ENCODE peak calls at places on chromosome 17, in seven cellular contexts. X is cardiac muscle cell; G is adrenal gland; C is lower leg skin; I is CD8-positive, alpha-beta T cell; K is transverse colon; P is fibroblast of lung. U is an unnamed sample.

GRCh38 chr17:80742091-80742490 is 197.5 kb downstream of the RPTOR start:
- DNase-seq in C (no peak), G (no peak), X (no peak), P (no peak), K (no peak), I (no peak), U (no peak)

GRCh38 chr17:66518108-66518507 is 215.7 kb downstream of the PRKCA start:
- DNase-seq in P (no peak), K (no peak), C (no peak), I (no peak), G (no peak), X (peak), U (no peak)

GRCh38 chr17:82960419-82961271 is 118.8 kb upstream of the METRNL start:
- DNase-seq in I (no peak), P (no peak), X (no peak), K (no peak), G (no peak), C (peak), U (peak)

GRCh38 chr17:58991718-58992331 is 114.9 kb downstream of the TRIM37 start:
- DNase-seq in I (no peak), P (peak), K (peak), C (no peak), G (no peak), X (peak), U (no peak)

GRCh38 chr17:68710976-68711375 is 109.8 kb upstream of the FAM20A start:
- DNase-seq in G (no peak), C (no peak), K (no peak), P (no peak), X (no peak), I (no peak), U (no peak)

GRCh38 chr17:43768382-43768781 is 9.8 kb upstream of the SOST start:
- DNase-seq in C (peak), G (peak), P (no peak), K (peak), X (no peak), I (no peak), U (no peak)

GRCh38 chr17:6555331-6556120 is 829 bp downstream of the PITPNM3 start:
- DNase-seq in I (no peak), G (peak), X (peak), C (no peak), K (peak), P (no peak), U (no peak)

GRCh38 chr17:81511800-81512559 is 619 bp downstream of the ACTG1 start:
- DNase-seq in K (no peak), C (no peak), P (no peak), G (peak), X (peak), I (no peak), U (peak)

GRCh38 chr17:74853669-74854068 is 6.0 kb downstream of the GRIN2C start:
- DNase-seq in C (no peak), K (no peak), G (no peak), I (no peak), X (no peak), P (no peak), U (no peak)

GRCh38 chr17:42969006-42969581 is 4.8 kb upstream of the AARSD1 start:
- DNase-seq in G (no peak), P (peak), I (no peak), C (no peak), X (peak), K (no peak), U (no peak)

GRCh38 chr17:81517009-81517338 is 4.4 kb upstream of the ACTG1 start:
- DNase-seq in G (no peak), X (no peak), I (no peak), C (no peak), P (no peak), K (no peak), U (peak)

GRCh38 chr17:56169621-56170020 is 16.3 kb downstream of the ANKFN1 start:
- DNase-seq in K (no peak), G (no peak), X (no peak), I (no peak), P (no peak), C (no peak), U (no peak)

GRCh38 chr17:82657926-82658325 is 9.7 kb upstream of the WDR45B start:
- DNase-seq in G (no peak), X (no peak), C (no peak), I (no peak), K (no peak), P (no peak), U (peak)

GRCh38 chr17:79834575-79835469 is 4.4 kb downstream of the CBX4 start:
- DNase-seq in K (no peak), C (no peak), I (peak), G (no peak), P (no peak), X (peak), U (no peak)

GRCh38 chr17:68460715-68461114 is 3.4 kb upstream of the WIPI1 start:
- DNase-seq in X (no peak), G (no peak), C (no peak), K (no peak), I (peak), P (peak), U (no peak)

GRCh38 chr17:30236807-30237206 is 1.3 kb upstream of the SLC6A4 start:
- DNase-seq in X (peak), P (peak), K (peak), C (peak), I (no peak), G (peak), U (no peak)

GRCh38 chr17:63514477-63514876 is 8.7 kb upstream of the KCNH6 start:
- DNase-seq in P (no peak), K (no peak), I (no peak), X (no peak), C (no peak), G (no peak), U (no peak)

GRCh38 chr17:50966163-50966666 is 100.1 kb upstream of the TOB1 start:
- DNase-seq in K (no peak), P (no peak), G (no peak), X (no peak), C (no peak), I (no peak), U (no peak)

GRCh38 chr17:67021718-67022450 is 22.5 kb upstream of the CACNG1 start:
- DNase-seq in G (no peak), C (no peak), K (no peak), P (no peak), X (no peak), I (no peak), U (no peak)

GRCh38 chr17:59846391-59847165 is 46.2 kb downstream of the TUBD1 start:
- DNase-seq in C (peak), X (peak), K (peak), P (peak), G (peak), I (no peak), U (no peak)

GRCh38 chr17:74389937-74390679 is 22.8 kb downstream of the GPR142 start:
- DNase-seq in X (no peak), P (no peak), G (no peak), C (no peak), K (no peak), I (no peak), U (no peak)

GRCh38 chr17:73359255-73359816 is 47.5 kb upstream of the CDC42EP4 start:
- DNase-seq in X (no peak), C (no peak), G (no peak), I (no peak), K (no peak), P (no peak), U (no peak)

GRCh38 chr17:65797809-65798208 is 236.4 kb upstream of the AXIN2 start:
- DNase-seq in P (peak), G (no peak), I (peak), K (no peak), X (peak), C (no peak), U (no peak)

GRCh38 chr17:14784997-14785696 is 480.0 kb downstream of the PMP22 start:
- DNase-seq in G (no peak), X (no peak), I (peak), P (no peak), K (no peak), C (no peak), U (no peak)

GRCh38 chr17:9432867-9433495 is 142.6 kb downstream of the STX8 start:
- DNase-seq in I (no peak), C (no peak), P (peak), X (no peak), G (no peak), K (no peak), U (no peak)

GRCh38 chr17:80192268-80192667 is 22.4 kb downstream of the CARD14 start:
- DNase-seq in P (no peak), K (no peak), G (no peak), C (no peak), X (peak), I (no peak), U (no peak)

GRCh38 chr17:80101946-80102706 is 745 bp downstream of the GAA start:
- DNase-seq in G (no peak), X (peak), C (peak), I (no peak), K (no peak), P (peak), U (no peak)

GRCh38 chr17:75830168-75831031 is 13.8 kb downstream of the UNC13D start:
- DNase-seq in P (no peak), G (no peak), K (peak), I (peak), C (no peak), X (no peak), U (peak)

GRCh38 chr17:63537991-63538692 is 12.1 kb upstream of the DCAF7 start:
- DNase-seq in C (no peak), K (no peak), I (no peak), G (no peak), X (peak), P (no peak), U (peak)

GRCh38 chr17:16085066-16085699 is 85.6 kb downstream of the TTC19 start:
- DNase-seq in K (no peak), X (peak), C (no peak), G (no peak), I (no peak), P (peak), U (no peak)

GRCh38 chr17:17359271-17359670 is 56.1 kb downstream of the NT5M start:
- DNase-seq in K (no peak), C (peak), P (no peak), G (no peak), X (no peak), I (no peak), U (no peak)

GRCh38 chr17:16939606-16940115 is 32.3 kb downstream of the TNFRSF13B start:
- DNase-seq in I (no peak), G (no peak), X (no peak), K (peak), C (no peak), P (no peak), U (no peak)

GRCh38 chr17:63116967-63117366 is 150.9 kb downstream of the TANC2 start:
- DNase-seq in I (no peak), K (no peak), X (peak), C (no peak), P (peak), G (no peak), U (no peak)

GRCh38 chr17:55990332-55991006 is 162.8 kb upstream of the ANKFN1 start:
- DNase-seq in G (no peak), K (no peak), C (no peak), I (no peak), X (no peak), P (no peak), U (no peak)

GRCh38 chr17:14061666-14062560 is 7.4 kb upstream of the COX10 start:
- DNase-seq in K (no peak), X (peak), G (peak), I (no peak), P (peak), C (no peak), U (no peak)

GRCh38 chr17:62178579-62178978 is 113.5 kb upstream of the MED13 start:
- DNase-seq in K (no peak), C (no peak), X (peak), G (no peak), I (no peak), P (peak), U (no peak)

GRCh38 chr17:45172541-45173286 is 11.0 kb downstream of the HEXIM2 start:
- DNase-seq in G (peak), K (peak), I (peak), X (peak), C (peak), P (peak), U (peak)

GRCh38 chr17:50596191-50597037 is 35.9 kb downstream of the CACNA1G start:
- DNase-seq in C (no peak), X (no peak), K (peak), P (no peak), I (no peak), G (no peak), U (no peak)

GRCh38 chr17:78558181-78558850 is 18.9 kb downstream of the DNAH17 start:
- DNase-seq in X (peak), K (no peak), G (no peak), I (no peak), P (peak), C (no peak), U (no peak)

GRCh38 chr17:78559024-78559423 is 18.2 kb downstream of the DNAH17 start:
- DNase-seq in C (no peak), I (no peak), K (no peak), G (no peak), X (no peak), P (no peak), U (no peak)

GRCh38 chr17:78556812-78557211 is 20.4 kb downstream of the DNAH17 start:
- DNase-seq in I (no peak), K (no peak), G (no peak), P (no peak), C (no peak), X (no peak), U (no peak)

GRCh38 chr17:78557598-78558039 is 19.6 kb downstream of the DNAH17 start:
- DNase-seq in G (no peak), I (no peak), K (no peak), P (peak), X (peak), C (no peak), U (no peak)

GRCh38 chr17:78555741-78556401 is 21.3 kb downstream of the DNAH17 start:
- DNase-seq in K (no peak), I (no peak), X (peak), P (no peak), C (no peak), G (no peak), U (no peak)
- H3K4me3 ChIP-seq in K (no peak), I (no peak), X (no peak), P (no peak), C (no peak), G (no peak), U (no peak)

GRCh38 chr17:41116292-41116691 is 1.9 kb downstream of the KRTAP4-11 start:
- DNase-seq in X (no peak), C (no peak), P (no peak), K (no peak), G (no peak), I (no peak), U (no peak)
- TF ChIP-seq CTCF in X (no peak), C (no peak), P (no peak), K (no peak), G (no peak), I (no peak), U (no peak)

GRCh38 chr17:39165844-39166349 is at the start of gene ARL5C:
- DNase-seq in K (no peak), C (no peak), G (no peak), P (no peak), X (no peak), I (no peak), U (no peak)
- H3K4me3 ChIP-seq in K (peak), C (peak), G (peak), P (peak), X (peak), I (peak), U (no peak)

DNA sequence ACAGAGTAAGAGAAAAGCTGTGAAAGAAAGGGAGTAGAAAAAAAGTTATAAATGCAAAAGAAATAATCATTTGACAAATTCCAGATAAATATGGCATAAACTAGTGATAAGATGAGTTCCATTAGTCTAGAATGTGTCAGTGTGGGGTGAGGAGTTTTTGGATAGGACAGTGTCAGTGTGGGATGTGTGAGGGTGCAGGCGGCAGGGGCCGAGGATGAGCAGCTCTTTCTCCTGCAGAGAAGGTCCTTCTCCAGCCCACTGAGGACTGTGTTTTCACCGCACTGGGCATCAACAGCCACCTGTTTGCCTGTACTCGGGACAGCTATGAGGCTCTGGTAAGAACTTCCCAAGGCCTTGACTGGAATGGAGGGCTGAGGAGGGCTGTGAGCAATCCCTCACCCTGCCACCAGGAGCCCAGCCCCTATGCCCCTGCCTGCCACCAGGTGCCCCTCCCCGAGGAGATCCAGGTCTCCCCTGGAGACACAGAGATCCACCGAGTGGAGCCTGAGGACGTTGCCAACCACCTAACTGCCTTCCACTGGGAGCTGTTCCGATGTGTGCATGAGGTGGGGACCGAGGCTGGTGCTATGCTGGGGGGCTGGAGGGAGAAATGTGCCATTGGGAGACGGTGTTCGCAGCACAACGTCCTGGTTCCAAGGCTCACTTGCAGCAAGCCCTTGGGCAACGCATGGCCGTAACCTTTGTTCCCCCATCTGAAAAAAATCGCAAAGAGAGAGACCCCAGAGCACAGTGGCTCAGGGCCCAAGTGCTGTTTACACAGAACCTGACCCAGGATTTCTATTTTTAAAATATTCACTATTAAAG is 13.1 kb downstream of the RAPGEFL1 start:
- DNase-seq in I (peak), P (no peak), X (no peak), K (no peak), C (no peak), G (no peak), U (no peak)
- TF ChIP-seq CTCF in I (peak), P (peak), X (peak), K (peak), C (no peak), G (peak), U (no peak)

DNA sequence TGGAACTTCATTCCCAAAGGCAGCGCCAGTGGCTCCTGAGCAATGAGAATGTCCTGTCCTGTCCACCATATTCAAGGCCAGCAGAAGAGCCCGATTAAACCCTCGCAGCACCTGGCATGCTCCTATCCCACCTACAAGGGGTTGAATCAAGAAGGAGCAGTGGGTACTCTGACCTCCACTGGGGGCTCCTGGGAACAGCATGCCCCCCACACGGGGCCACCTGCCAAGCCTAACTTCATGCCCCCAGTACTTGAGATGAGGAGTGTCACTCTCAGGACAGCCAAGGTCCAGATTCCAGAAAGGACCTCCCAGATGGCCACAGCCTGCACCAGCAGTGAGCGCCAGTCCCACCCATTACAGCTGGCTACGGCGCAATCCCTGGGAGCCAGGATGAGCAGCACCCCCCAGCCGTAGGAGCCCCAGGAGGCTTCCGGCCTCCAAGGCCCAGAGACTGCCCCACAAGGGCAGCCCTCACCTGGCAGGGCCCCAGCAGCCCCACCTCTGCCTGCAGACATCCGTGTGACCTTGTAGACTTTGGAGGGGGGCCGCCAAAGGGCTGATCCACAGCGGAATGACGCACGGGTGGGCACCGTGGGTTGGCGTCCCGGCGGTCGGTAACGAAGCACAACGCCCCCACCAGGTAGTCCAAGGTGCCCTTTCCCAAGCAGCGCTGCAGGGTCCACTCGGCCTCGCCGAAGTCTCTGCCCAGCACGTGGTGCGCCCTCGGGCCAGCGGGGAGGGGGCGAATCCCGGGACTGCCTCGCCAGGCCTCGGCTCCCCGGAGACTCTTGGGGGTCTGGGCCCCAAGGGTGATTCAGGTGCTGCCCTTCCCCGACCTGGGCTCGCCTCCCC is 1.0 kb upstream of the MPDU1 start:
- DNase-seq in G (peak), K (peak), I (no peak), P (no peak), C (peak), X (no peak), U (peak)
- H3K4me3 ChIP-seq in G (peak), K (peak), I (peak), P (no peak), C (no peak), X (no peak), U (peak)

DNA sequence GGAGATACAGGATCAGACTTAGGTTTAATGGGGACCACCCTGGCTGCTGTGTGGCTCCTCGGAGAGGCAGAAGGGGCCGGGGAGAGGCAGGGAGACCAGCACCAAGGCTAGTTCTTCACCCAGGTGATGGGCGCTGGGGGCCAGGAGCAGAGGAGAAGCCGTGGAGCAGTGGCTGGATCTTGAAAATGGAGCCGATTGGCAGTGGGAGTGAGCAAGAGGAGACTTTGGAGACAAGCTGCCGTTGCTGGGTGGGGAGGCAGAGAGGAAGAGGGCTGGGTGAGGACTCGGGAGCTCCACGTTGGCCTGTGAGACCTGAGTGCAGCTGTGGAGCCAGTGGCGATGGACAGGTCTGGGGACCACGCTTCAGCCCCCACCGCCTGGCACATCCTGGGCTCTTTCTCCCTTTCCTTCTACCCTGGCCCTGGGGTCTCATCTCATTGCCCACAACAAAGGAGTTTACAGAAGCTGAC is 9.0 kb downstream of the RAB11FIP4 start:
- DNase-seq in P (no peak), G (peak), X (no peak), K (no peak), I (no peak), C (peak), U (no peak)
- TF ChIP-seq CTCF in P (no peak), G (no peak), X (no peak), K (no peak), I (no peak), C (no peak), U (no peak)

DNA sequence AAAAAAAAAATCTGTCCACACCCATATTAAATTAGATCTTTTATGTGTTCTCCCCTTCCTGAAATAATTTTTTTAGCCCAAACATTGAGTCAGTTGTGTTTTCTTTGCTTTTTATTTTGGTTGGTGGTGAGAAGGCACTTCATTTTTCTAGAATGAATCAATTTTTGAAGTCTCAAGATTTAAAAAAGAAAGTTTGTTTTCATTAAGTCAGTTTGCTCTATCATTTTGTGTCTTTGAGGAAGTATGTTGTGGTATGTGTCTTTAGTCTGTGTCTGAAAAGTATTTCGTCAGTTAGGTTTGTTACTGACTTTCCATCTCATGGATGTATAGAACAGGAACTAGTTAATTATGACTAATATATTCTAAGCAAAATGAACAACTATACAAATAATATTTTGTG is 3.8 kb downstream of the IGF2BP1 start:
- DNase-seq in I (no peak), C (no peak), X (no peak), P (peak), G (no peak), K (no peak), U (no peak)
- H3K4me3 ChIP-seq in I (no peak), C (no peak), X (peak), P (no peak), G (no peak), K (no peak), U (no peak)

U was measured in RWPE2.